ENCODE peak calls at places on chromosomes 6 and 20, in six cellular contexts. I is DMS153, B is hepatic stellate cell, Q is cardiac muscle cell, V is AG08396, H is HTR-8/SVneo. F is an unnamed sample.

GRCh38 chr6:133467982-133468380 is 226.8 kb downstream of the EYA4 start:
- DNase-seq in I (no peak), V (no peak), Q (no peak), B (no peak), H (no peak), F (no peak)

GRCh38 chr6:143695106-143696059 is 17.6 kb downstream of the PHACTR2 start:
- DNase-seq in B (no peak), H (no peak), V (no peak), Q (no peak), I (no peak), F (no peak)

GRCh38 chr20:45898285-45898684 is 7.2 kb downstream of the CTSA start:
- DNase-seq in I (no peak), H (no peak), B (no peak), Q (no peak), V (no peak), F (no peak)

GRCh38 chr20:51712501-51713212 is 55.5 kb downstream of the ATP9A start:
- DNase-seq in V (no peak), Q (peak; percentile 22), H (peak; percentile 90), I (no peak), B (peak; percentile 16), F (no peak)

GRCh38 chr20:23566199-23566932 is 1.9 kb downstream of the CST9L start:
- DNase-seq in B (no peak), V (no peak), H (no peak), I (no peak), Q (no peak), F (no peak)

GRCh38 chr20:4944918-4945317 is 56.4 kb downstream of the SLC23A2 start:
- DNase-seq in V (no peak), B (no peak), I (no peak), H (no peak), Q (no peak), F (no peak)

GRCh38 chr6:4155848-4156466 is 20.6 kb upstream of the ECI2 start:
- DNase-seq in Q (peak; percentile 84), I (peak; percentile 30), H (peak; percentile 83), B (peak; percentile 64), V (peak; percentile 76), F (peak; percentile 66)

GRCh38 chr6:14882394-14883073 is 363.3 kb upstream of the JARID2 start:
- DNase-seq in H (peak; percentile 21), B (no peak), Q (no peak), V (no peak), I (no peak), F (no peak)

GRCh38 chr20:24629668-24630067 is 160.2 kb downstream of the SYNDIG1 start:
- DNase-seq in B (no peak), Q (peak; percentile 31), V (no peak), I (no peak), H (no peak), F (no peak)

GRCh38 chr6:144104898-144105487 is 9.6 kb upstream of the SF3B5 start:
- DNase-seq in V (peak; percentile 49), Q (peak; percentile 84), H (peak; percentile 63), I (peak; percentile 56), B (peak; percentile 40), F (no peak)

GRCh38 chr6:116012966-116013365 is 47.7 kb downstream of the FRK start:
- DNase-seq in V (no peak), H (no peak), Q (no peak), B (no peak), I (no peak), F (no peak)

GRCh38 chr20:4813839-4814695 is 92.4 kb downstream of the PRND start:
- DNase-seq in B (no peak), H (no peak), V (no peak), Q (no peak), I (no peak), F (no peak)

GRCh38 chr6:299050-299980 is 7.0 kb downstream of the DUSP22 start:
- DNase-seq in V (no peak), I (no peak), B (no peak), Q (no peak), H (no peak), F (no peak)

GRCh38 chr6:89475634-89476033 is 42.7 kb downstream of the ANKRD6 start:
- DNase-seq in V (no peak), H (no peak), I (peak; percentile 12), Q (no peak), B (no peak), F (no peak)

GRCh38 chr6:12479885-12480284 is 189.7 kb downstream of the EDN1 start:
- DNase-seq in B (no peak), I (no peak), Q (no peak), V (no peak), H (no peak), F (no peak)